ENCODE peak calls at places on chromosomes 7 and 10, in six cellular contexts. D is colonic mucosa, F is cardiac fibroblast, E is cardiac muscle cell, O is fibroblast of the aortic adventitia, K is brain microvascular endothelial cell. R is an unnamed sample.

GRCh38 chr7:50860598-50860997 is 77.9 kb upstream of the GRB10 start:
- DNase-seq in D (no peak), F (no peak), E (no peak), O (no peak), K (no peak), R (no peak)

GRCh38 chr7:99788554-99788953 is 4.6 kb upstream of the CYP3A4 start:
- DNase-seq in D (no peak), F (no peak), E (no peak), O (no peak), K (no peak), R (peak; percentile 60)

GRCh38 chr10:30118590-30118989 is 59.2 kb upstream of the JCAD start:
- DNase-seq in D (no peak), F (no peak), E (no peak), O (no peak), K (no peak), R (no peak)

GRCh38 chr7:82741493-82741892 is 297.9 kb upstream of the CACNA2D1 start:
- DNase-seq in D (no peak), F (no peak), E (no peak), O (no peak), K (no peak), R (no peak)

GRCh38 chr10:78384021-78384420 is 350.4 kb downstream of the RPS24 start:
- DNase-seq in D (no peak), F (no peak), E (no peak), O (peak; percentile 27), K (no peak), R (no peak)

GRCh38 chr7:99504281-99504602 is 220 bp upstream of the ZKSCAN5 start:
- DNase-seq in D (no peak), F (no peak), E (peak; percentile 99), O (no peak), K (peak; percentile 98), R (no peak)

GRCh38 chr10:96794786-96795733 is 37.0 kb upstream of the LCOR start:
- DNase-seq in D (peak; percentile 72), F (no peak), E (no peak), O (peak; percentile 36), K (no peak), R (no peak)

GRCh38 chr7:30844483-30844874 is 67.2 kb upstream of the AQP1 start:
- DNase-seq in D (no peak), F (no peak), E (no peak), O (no peak), K (no peak), R (no peak)

GRCh38 chr7:99129001-99129400 is 14.9 kb downstream of the SMURF1 start:
- DNase-seq in D (no peak), F (no peak), E (no peak), O (no peak), K (no peak), R (peak; percentile 26)

GRCh38 chr7:2725178-2726105 is 37.4 kb downstream of the AMZ1 start:
- DNase-seq in D (no peak), F (no peak), E (no peak), O (no peak), K (no peak), R (no peak)

GRCh38 chr7:74277636-74278035 is 11.6 kb upstream of the CLIP2 start:
- DNase-seq in D (no peak), F (no peak), E (no peak), O (no peak), K (no peak), R (no peak)

DNA sequence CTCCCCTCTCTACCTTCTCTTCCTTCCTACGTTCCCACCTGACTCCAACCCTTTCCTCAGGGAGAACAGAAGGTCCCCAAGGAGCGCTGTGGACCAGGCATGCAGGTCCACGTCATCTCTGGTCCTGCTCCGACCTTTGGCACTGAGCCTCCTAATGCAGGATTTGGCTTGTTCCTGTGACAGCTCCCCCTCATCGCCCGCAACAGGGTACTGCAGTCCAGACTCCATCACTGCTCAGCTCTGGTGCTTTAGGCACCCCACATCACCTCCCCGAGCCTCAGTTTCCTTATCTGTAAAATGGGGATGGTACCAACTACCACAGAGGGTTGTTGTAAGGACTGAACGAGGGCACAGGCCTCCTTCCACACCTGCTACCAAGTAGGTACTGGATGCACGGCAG is 54.6 kb downstream of the FHIP2A start:
- DNase-seq in D (no peak), F (peak; percentile 43), E (no peak), O (no peak), K (no peak), R (no peak)
- H3K4me3 ChIP-seq in D (no peak overlapping the region), F (no peak overlapping the region), E (no peak overlapping the region), O (no peak overlapping the region), K (no peak overlapping the region), R (no peak overlapping the region)

DNA sequence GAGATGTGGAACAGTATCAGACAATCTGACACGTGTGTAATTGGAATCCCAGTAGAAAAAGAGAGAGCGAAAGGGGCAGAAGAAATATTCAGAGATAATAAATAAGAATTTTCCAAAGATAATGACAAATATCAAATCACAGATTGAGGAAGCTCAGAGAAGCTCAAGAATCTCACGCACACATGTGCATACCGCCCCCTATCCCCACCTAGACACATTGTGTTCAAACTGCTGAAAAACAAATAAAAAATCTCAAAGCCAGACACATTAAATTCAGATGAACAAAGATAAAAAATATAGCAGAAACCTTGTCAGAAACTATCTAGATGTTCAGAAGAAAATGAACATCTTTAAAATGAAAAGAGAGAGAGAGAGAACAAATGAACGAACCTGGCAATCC is 17.2 kb downstream of the SFR1 start:
- DNase-seq in D (no peak), F (peak; percentile 30), E (no peak), O (peak; percentile 19), K (no peak), R (no peak)
- TF ChIP-seq CTCF in D (no peak), F (peak; percentile 43), E (peak; percentile 40), O (peak; percentile 59), K (peak; percentile 63), R (peak; percentile 9)

GRCh38 chr7:111174476-111174875 is 83.5 kb downstream of the LRRN3 start:
- DNase-seq in D (no peak), F (no peak), E (no peak), O (no peak), K (no peak), R (no peak)

GRCh38 chr7:111175908-111176307 is 85.0 kb downstream of the LRRN3 start:
- DNase-seq in D (no peak), F (no peak), E (no peak), O (no peak), K (no peak), R (no peak)

GRCh38 chr7:111173990-111174389 is 83.1 kb downstream of the LRRN3 start:
- DNase-seq in D (no peak), F (no peak), E (no peak), O (no peak), K (no peak), R (no peak)

GRCh38 chr7:111172573-111172972 is 81.6 kb downstream of the LRRN3 start:
- DNase-seq in D (no peak), F (no peak), E (no peak), O (no peak), K (no peak), R (no peak)

GRCh38 chr7:111173528-111173927 is 82.6 kb downstream of the LRRN3 start:
- DNase-seq in D (no peak), F (no peak), E (no peak), O (no peak), K (no peak), R (no peak)
- H3K4me3 ChIP-seq in D (no peak overlapping the region), F (no peak overlapping the region), E (no peak overlapping the region), O (no peak overlapping the region), K (no peak overlapping the region), R (no peak overlapping the region)

DNA sequence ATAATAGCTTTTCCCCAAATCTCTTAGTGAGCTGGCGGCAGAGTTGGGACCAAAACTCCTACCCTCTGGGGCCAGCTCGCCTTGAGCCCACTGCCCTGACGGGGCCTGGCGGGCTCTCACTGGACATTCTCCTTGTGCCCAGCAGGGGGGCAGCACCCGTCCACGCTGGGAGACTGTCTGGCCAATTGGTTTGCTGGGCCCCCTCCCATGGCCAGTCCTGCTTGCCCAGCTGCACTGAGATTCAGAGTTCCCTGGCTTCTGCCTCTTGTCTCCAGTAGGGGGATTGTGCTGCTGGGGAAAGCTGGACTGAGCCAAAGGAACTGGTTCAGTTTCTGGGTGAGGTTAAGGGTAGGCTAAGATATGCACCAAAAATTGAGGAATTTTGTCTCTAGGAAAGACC is 59.8 kb downstream of the RAMP3 start:
- DNase-seq in D (no peak), F (peak; percentile 15), E (peak; percentile 29), O (no peak), K (no peak), R (peak; percentile 22)
- TF ChIP-seq CTCF in D (no peak), F (peak; percentile 49), E (peak; percentile 52), O (peak; percentile 25), K (peak; percentile 81), R (peak; percentile 52)

GRCh38 chr10:89414879-89415821 is 782 bp downstream of the IFIT5 start:
- DNase-seq in D (peak; percentile 44), F (peak; percentile 58), E (peak; percentile 22), O (peak; percentile 43), K (peak; percentile 12), R (peak; percentile 41)

GRCh38 chr10:89414146-89414878 is at the start of gene IFIT5:
- DNase-seq in D (peak; percentile 73), F (peak; percentile 79), E (peak; percentile 80), O (peak; percentile 71), K (peak; percentile 56), R (peak; percentile 67)

GRCh38 chr10:89416465-89416864 is 2.1 kb downstream of the IFIT5 start:
- DNase-seq in D (no peak), F (no peak), E (no peak), O (no peak), K (no peak), R (no peak)

DNA sequence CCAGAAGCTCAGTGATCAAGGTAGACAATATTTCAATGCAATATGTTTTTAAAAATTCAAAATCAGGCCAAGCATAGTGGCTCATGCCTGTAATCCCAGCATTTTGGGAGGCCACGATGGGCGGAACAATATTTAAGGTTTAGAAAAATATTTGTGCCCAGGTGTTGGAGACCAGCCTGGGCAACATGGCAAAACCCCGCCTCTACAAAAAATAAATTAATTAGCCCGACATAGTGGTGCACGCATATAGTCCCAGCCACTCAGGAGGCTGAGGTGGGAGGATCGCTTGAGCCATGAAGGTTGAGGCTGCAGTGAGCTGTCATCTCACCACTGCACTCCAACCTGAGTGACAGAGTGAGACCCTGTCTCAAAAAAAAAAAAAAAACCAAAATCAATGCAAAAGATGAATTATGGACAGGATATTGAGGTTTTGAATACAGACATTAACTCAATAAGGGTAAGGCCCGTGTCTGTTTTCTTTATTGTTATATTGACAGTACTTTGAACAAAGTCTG is 913 bp upstream of the IFIT5 start:
- DNase-seq in D (no peak), F (no peak), E (no peak), O (no peak), K (no peak), R (no peak)
- H3K4me3 ChIP-seq in D (no peak overlapping the region), F (no peak overlapping the region), E (no peak overlapping the region), O (no peak overlapping the region), K (no peak overlapping the region), R (peak overlapping the region; percentile 69)

R was measured in foreskin fibroblast.